ENCODE peak calls at places on chromosomes 11 and 22, in four cellular contexts. H is adrenal gland, K is GM13976, Q is H4. S is an unnamed sample.

GRCh38 chr11:73141031-73141308 is 1.1 kb downstream of the FCHSD2 start:
- DNase-seq in H (peak; percentile 49), Q (no peak), K (peak; percentile 45), S (no peak)

GRCh38 chr11:22787055-22787454 is 42.5 kb downstream of the SVIP start:
- DNase-seq in K (no peak), H (no peak), Q (no peak), S (no peak)

GRCh38 chr22:37896181-37896592 is 9.9 kb upstream of the MICALL1 start:
- DNase-seq in K (peak; percentile 84), H (peak; percentile 39), Q (peak; percentile 53), S (no peak)

GRCh38 chr11:123386746-123387510 is 43.1 kb upstream of the GRAMD1B start:
- DNase-seq in K (no peak), H (peak; percentile 23), Q (no peak), S (no peak)

GRCh38 chr11:120522736-120523135 is 11.2 kb downstream of the GRIK4 start:
- DNase-seq in Q (no peak), H (no peak), K (no peak), S (no peak)

GRCh38 chr11:15852179-15852578 is 504.2 kb downstream of the SOX6 start:
- DNase-seq in Q (no peak), K (no peak), H (no peak), S (peak; percentile 10)

GRCh38 chr22:39617342-39617741 is 46.8 kb downstream of the CACNA1I start:
- DNase-seq in K (peak; percentile 60), H (no peak), Q (no peak), S (peak; percentile 40)

GRCh38 chr11:76388408-76388807 is 7.3 kb downstream of the GVQW3 start:
- DNase-seq in H (no peak), K (no peak), Q (no peak), S (no peak)

GRCh38 chr11:76673164-76674142 is 2.9 kb upstream of the LRRC32 start:
- DNase-seq in K (no peak), Q (no peak), H (no peak), S (no peak)

GRCh38 chr11:46725338-46726205 is 6.6 kb downstream of the F2 start:
- DNase-seq in K (no peak), H (no peak), Q (no peak), S (no peak)

GRCh38 chr22:46551321-46551720 is 13.9 kb upstream of the CELSR1 start:
- DNase-seq in K (no peak), H (no peak), Q (no peak), S (no peak)

GRCh38 chr11:47589103-47589502 is 2.6 kb downstream of the FAM180B start:
- DNase-seq in K (no peak), H (no peak), Q (no peak), S (no peak)